ENCODE peak calls at places on chromosomes 12 and 14, in eight cellular contexts. X is OCI-LY7; J is BE2C; G is CD8-positive, alpha-beta memory T cell; A is colonic mucosa; R is tibial nerve; F is lower lobe of right lung; H is HCT116. Q is an unnamed sample. For H3K4me1, the result is how much of the 10 kb centered on the place peaks cover.

GRCh38 chr14:64659366-64659765 is 44.9 kb upstream of the PLEKHG3 start:
- DNase-seq in R (no peak), H (no peak), A (no peak), J (no peak), F (no peak), G (no peak), X (no peak), Q (no peak)

GRCh38 chr14:93709249-93709648 is 79.0 kb downstream of the PRIMA1 start:
- DNase-seq in F (no peak), X (no peak), J (no peak), R (no peak), A (no peak), H (no peak), G (no peak), Q (no peak)

GRCh38 chr12:66312189-66312588 is 9.9 kb downstream of the HELB start:
- DNase-seq in A (no peak), G (no peak), X (no peak), J (no peak), H (no peak), R (no peak), F (no peak), Q (no peak)

GRCh38 chr12:115758886-115759620 is 518.4 kb downstream of the MED13L start:
- DNase-seq in A (no peak), F (no peak), G (no peak), X (no peak), R (no peak), H (no peak), J (no peak), Q (no peak)

GRCh38 chr12:89414322-89414721 is 62.0 kb upstream of the DUSP6 start:
- DNase-seq in X (no peak), J (no peak), F (no peak), G (no peak), R (no peak), H (no peak), A (no peak), Q (no peak)

GRCh38 chr14:22531451-22532344 is 57.3 kb downstream of the DAD1 start:
- DNase-seq in A (no peak), J (no peak), R (no peak), H (no peak), G (no peak), F (no peak), X (peak), Q (no peak)

GRCh38 chr14:55077155-55077554 is 25.7 kb downstream of the MAPK1IP1L start:
- DNase-seq in G (no peak), R (no peak), H (peak), J (no peak), A (peak), X (no peak), F (no peak), Q (no peak)

GRCh38 chr14:105249175-105250007 is 1.1 kb downstream of the BTBD6 start:
- DNase-seq in A (peak), J (peak), R (no peak), H (no peak), G (no peak), X (peak), F (peak), Q (peak)

GRCh38 chr14:55038708-55039107 is 11.7 kb downstream of the SOCS4 start:
- DNase-seq in A (no peak), H (no peak), X (no peak), R (no peak), G (no peak), J (no peak), F (no peak), Q (no peak)

GRCh38 chr14:66069830-66070541 is 416.2 kb upstream of the CCDC196 start:
- DNase-seq in G (no peak), A (no peak), X (no peak), F (no peak), J (no peak), R (no peak), H (no peak), Q (no peak)

GRCh38 chr12:114319422-114319821 is 86.5 kb downstream of the TBX5 start:
- DNase-seq in F (no peak), H (no peak), R (no peak), J (no peak), X (no peak), G (no peak), A (no peak), Q (peak)

GRCh38 chr14:56004807-56005579 is 113.2 kb upstream of the PELI2 start:
- DNase-seq in F (peak), A (peak), G (no peak), X (peak), J (no peak), H (no peak), R (peak), Q (no peak)

DNA sequence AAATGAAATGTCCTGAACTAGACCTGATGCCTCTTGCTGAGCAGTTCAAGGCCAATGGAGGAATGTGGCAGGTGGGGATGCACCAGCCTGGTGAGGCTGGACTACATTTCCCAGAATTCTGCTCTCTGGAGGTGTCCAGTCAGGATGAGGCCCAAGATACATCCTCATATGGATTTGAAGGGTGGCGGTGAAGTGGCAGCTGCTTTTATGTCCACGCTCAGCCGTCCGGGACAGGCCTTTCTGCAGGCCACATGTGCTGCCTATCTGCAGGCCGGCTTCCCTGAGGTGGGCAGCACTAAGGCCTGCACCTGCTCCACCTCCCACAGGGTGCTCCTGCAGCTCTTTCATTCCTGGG is 230.2 kb downstream of the BCL11B start:
- DNase-seq in A (no peak), H (no peak), G (no peak), X (no peak), F (no peak), J (no peak), R (no peak), Q (no peak)
- H3K4me1 ChIP-seq in A (under half), H (under half), G (under half), X (under half), F (under half), J (under half), R (under half), Q (under half)

DNA sequence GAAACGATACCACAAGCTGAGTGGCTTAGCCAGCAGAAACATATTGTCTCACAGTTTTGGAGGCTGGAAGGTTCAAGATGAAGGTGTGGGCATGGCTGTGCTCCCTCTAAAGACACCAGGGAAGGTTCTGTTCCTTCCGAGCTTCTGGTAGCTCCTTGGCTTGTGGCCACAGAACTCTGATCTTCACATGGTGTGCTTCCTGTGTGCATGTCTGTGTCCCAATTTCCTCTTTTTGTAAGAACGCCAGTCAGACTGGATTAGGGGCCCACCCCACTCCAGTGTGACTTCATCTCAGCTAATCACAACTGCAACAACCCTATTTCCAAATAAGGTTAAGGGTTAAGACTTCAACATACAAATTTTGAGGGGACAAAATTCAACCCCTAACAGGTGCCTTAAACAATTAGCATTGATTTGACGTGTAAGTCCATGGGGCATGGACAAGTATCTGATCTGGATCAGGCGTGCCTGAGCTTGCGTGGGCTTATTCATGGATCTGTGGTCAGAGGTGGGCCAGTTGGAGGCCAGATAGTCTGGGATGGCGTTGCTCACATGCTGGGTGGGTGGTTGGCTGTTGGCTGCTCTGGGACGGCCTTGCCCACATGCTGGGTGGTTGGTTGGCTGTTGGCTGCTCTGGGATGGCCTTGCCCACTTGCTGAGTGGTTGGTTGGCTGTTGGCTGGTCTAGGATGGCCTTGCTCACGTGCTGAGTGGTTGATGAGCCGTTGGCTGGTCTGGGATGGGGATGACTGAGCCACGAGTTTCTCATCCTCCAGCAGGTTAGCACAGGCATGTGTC is 88.5 kb downstream of the LGMN start:
- DNase-seq in A (peak), X (peak), F (peak), G (peak), J (no peak), H (no peak), R (peak), Q (peak)
- H3K4me1 ChIP-seq in A (under half), X (under half), F (half or more), G (half or more), J (under half), H (under half), R (under half), Q (under half)

GRCh38 chr12:45260481-45260824 is 44.6 kb downstream of the ANO6 start:
- DNase-seq in F (no peak), G (no peak), X (no peak), R (no peak), A (no peak), J (no peak), H (no peak), Q (no peak)
- H3K4me1 ChIP-seq in F (under half), G (under half), X (under half), R (under half), A (under half), J (under half), H (under half), Q (under half)

GRCh38 chr14:31921741-31922140 is 155.4 kb upstream of the ARHGAP5 start:
- DNase-seq in J (no peak), R (no peak), H (no peak), F (no peak), A (no peak), X (no peak), G (no peak), Q (no peak)
- H3K4me1 ChIP-seq in J (under half), R (under half), H (under half), F (under half), A (under half), X (under half), G (under half), Q (under half)

DNA sequence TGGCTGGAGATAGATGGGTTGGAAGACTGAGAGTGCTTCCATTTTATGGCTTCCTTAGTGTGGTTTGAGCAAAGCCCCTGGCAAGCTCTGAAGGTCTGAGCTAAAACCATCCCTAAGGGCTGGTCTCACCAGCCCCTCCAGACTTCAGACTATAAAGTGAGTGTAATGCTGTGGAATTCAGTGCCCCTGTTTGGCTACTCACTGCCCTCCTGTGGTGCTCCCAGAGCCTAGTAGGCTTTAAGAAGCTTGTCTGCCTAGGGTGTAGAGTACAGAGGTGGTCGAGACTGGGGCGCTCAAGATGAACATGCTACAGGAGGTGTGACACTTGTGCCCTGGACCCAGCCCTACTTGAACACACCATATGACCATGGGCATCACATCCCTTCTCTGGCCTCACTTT is 246.7 kb upstream of the FKBP4 start:
- DNase-seq in A (no peak), J (no peak), H (no peak), R (no peak), G (no peak), F (no peak), X (no peak), Q (no peak)
- H3K4me1 ChIP-seq in A (under half), J (under half), H (under half), R (under half), G (under half), F (under half), X (under half), Q (under half)

DNA sequence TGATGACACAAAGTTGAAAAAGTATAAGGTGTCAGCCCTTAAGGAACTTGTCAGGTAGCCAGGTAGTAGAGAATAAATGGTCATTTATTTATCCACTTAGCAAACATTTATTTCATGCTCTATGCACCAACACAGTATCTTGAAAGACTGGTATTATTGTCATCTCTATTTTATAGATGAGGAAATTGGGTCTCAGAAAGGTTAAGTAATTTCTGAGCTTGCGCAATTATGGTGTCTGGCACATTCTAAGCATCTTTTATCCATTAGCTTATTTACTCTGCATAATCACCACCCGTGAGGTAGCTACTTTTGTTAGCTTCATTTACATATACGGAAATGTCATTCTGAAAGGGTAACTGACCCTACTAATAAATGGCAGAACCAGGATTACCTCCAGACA is 2.5 kb upstream of the UTP20 start:
- DNase-seq in J (no peak), H (no peak), A (no peak), F (no peak), G (no peak), R (no peak), X (no peak), Q (no peak)
- H3K4me1 ChIP-seq in J (under half), H (under half), A (under half), F (under half), G (under half), R (under half), X (under half), Q (under half)

GRCh38 chr14:52058346-52058745 is 10.5 kb downstream of the NID2 start:
- DNase-seq in J (no peak), H (no peak), F (no peak), R (no peak), A (no peak), G (no peak), X (no peak), Q (no peak)
- H3K4me1 ChIP-seq in J (under half), H (under half), F (under half), R (under half), A (under half), G (under half), X (under half), Q (under half)

DNA sequence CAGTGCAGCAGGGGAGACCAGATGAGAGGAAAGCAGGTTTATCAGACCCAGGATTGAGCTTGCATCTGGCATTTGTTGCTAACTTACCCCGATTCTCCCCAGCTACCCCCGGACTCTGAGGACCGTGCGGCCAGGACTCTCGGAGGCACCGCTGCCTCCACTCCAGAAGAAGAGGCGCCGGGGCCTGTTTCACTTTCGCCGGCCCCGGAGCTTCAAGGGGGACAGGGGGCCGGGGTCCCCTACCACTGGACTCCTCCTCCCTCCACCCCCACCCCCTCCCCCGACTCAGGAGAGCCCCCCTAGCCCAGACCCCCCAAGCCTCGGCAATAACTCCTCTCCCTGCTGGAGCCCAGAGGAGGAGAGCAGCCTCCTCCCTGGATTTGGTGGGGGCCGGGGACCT is 6.5 kb upstream of the CPNE6 start:
- DNase-seq in A (no peak), G (no peak), J (no peak), F (no peak), X (no peak), R (no peak), H (no peak), Q (peak)
- H3K4me1 ChIP-seq in A (under half), G (under half), J (under half), F (under half), X (under half), R (under half), H (under half), Q (under half)

GRCh38 chr12:96131230-96131788 is 62.9 kb upstream of the ELK3 start:
- DNase-seq in R (no peak), H (no peak), J (no peak), A (no peak), G (no peak), F (no peak), X (no peak), Q (no peak)

GRCh38 chr12:96136129-96136528 is 58.0 kb upstream of the ELK3 start:
- DNase-seq in R (no peak), G (no peak), X (no peak), H (no peak), F (no peak), J (no peak), A (no peak), Q (no peak)

GRCh38 chr12:96134200-96134599 is 60.0 kb upstream of the ELK3 start:
- DNase-seq in A (no peak), G (no peak), F (no peak), H (peak), J (no peak), R (no peak), X (no peak), Q (no peak)

GRCh38 chr12:96130396-96131059 is 63.6 kb upstream of the ELK3 start:
- DNase-seq in F (no peak), J (no peak), A (no peak), G (no peak), R (no peak), H (no peak), X (no peak), Q (no peak)

GRCh38 chr12:96132819-96133218 is 61.4 kb upstream of the ELK3 start:
- DNase-seq in A (no peak), F (no peak), R (no peak), X (no peak), G (no peak), H (no peak), J (peak), Q (no peak)
- H3K4me1 ChIP-seq in A (under half), F (under half), R (under half), X (under half), G (under half), H (under half), J (under half), Q (under half)

GRCh38 chr12:79648872-79649271 is 41.9 kb downstream of the PAWR start:
- DNase-seq in F (no peak), A (no peak), G (no peak), X (no peak), H (no peak), R (no peak), J (no peak), Q (no peak)
- H3K4me1 ChIP-seq in F (under half), A (under half), G (under half), X (under half), H (under half), R (under half), J (under half), Q (under half)